ENCODE peak calls at places on chromosomes 5 and 9, in four cellular contexts. A, Z, Q and R are unnamed samples.

GRCh38 chr9:129270903-129271431 is 92.9 kb upstream of the IER5L start:
- DNase-seq in A (no peak), Z (no peak), Q (no peak), R (peak)

GRCh38 chr9:76759726-76760125 is 4.5 kb upstream of the PCA3 start:
- DNase-seq in A (peak), Z (no peak), Q (no peak), R (no peak)

GRCh38 chr9:91116226-91116625 is 245.5 kb downstream of the AUH start:
- DNase-seq in A (no peak), Z (peak), Q (no peak), R (no peak)

GRCh38 chr5:10594591-10595210 is 30.8 kb downstream of the ANKRD33B start:
- DNase-seq in A (no peak), Z (no peak), Q (peak), R (peak)

GRCh38 chr5:166165600-166165999 is 2125.8 kb upstream of the WWC1 start:
- DNase-seq in A (no peak), Z (peak), Q (peak), R (peak)

GRCh38 chr5:127434588-127434987 is 82.9 kb upstream of the PRRC1 start:
- DNase-seq in A (no peak), Z (no peak), Q (no peak), R (no peak)

GRCh38 chr5:96140496-96140895 is 178.8 kb upstream of the ELL2 start:
- DNase-seq in A (no peak), Z (no peak), Q (no peak), R (no peak)

GRCh38 chr5:143143973-143144372 is 259.5 kb downstream of the NR3C1 start:
- DNase-seq in A (no peak), Z (peak), Q (no peak), R (no peak)

GRCh38 chr9:124353811-124354274 is 61.4 kb downstream of the PSMB7 start:
- DNase-seq in A (no peak), Z (no peak), Q (no peak), R (no peak)